ENCODE peak calls at places on chromosomes 13 and 19, in eight cellular contexts. J, I, Q, S, F, Z, N and A are unnamed samples.
A peak's percentile ranks its signal among the peaks of the same experiment; 100 is the strongest.

GRCh38 chr13:30872685-30873443 is 33.2 kb upstream of the MEDAG start:
- DNase-seq in J (peak; percentile 35), Z (no peak), N (peak; percentile 92), F (no peak), I (no peak), S (peak; percentile 93), Q (peak; percentile 37), A (peak; percentile 49)

GRCh38 chr19:34448191-34448590 is 20.0 kb downstream of the UBA2 start:
- DNase-seq in I (no peak), Q (no peak), N (no peak), J (no peak), Z (no peak), S (no peak), F (no peak), A (no peak)

GRCh38 chr19:30689474-30689873 is 317.3 kb downstream of the ZNF536 start:
- DNase-seq in N (no peak), S (no peak), I (no peak), Z (no peak), F (no peak), J (no peak), Q (peak; percentile 31), A (no peak)

GRCh38 chr19:18320865-18321728 is 1.8 kb downstream of the LSM4 start:
- DNase-seq in J (no peak), I (no peak), F (no peak), N (no peak), S (no peak), Z (no peak), Q (peak; percentile 58), A (no peak)

GRCh38 chr13:79492313-79492798 is 11.4 kb downstream of the NDFIP2 start:
- DNase-seq in F (no peak), J (peak; percentile 32), Z (no peak), S (peak; percentile 14), N (peak; percentile 19), I (peak; percentile 62), Q (no peak), A (no peak)

GRCh38 chr19:42401365-42402303 is 11.5 kb upstream of the CNFN start:
- DNase-seq in F (peak; percentile 58), Q (peak; percentile 88), Z (peak; percentile 64), J (peak; percentile 31), I (no peak), N (peak; percentile 75), S (peak; percentile 84), A (peak; percentile 75)

GRCh38 chr19:13963603-13964105 is 11.3 kb downstream of the DCAF15 start:
- DNase-seq in S (no peak), J (no peak), I (no peak), F (no peak), Q (no peak), N (no peak), Z (no peak), A (no peak)

GRCh38 chr13:101618440-101619187 is 166.1 kb downstream of the ITGBL1 start:
- DNase-seq in Z (no peak), S (no peak), N (no peak), Q (no peak), J (no peak), F (no peak), I (no peak), A (no peak)

GRCh38 chr13:30923423-30923822 is 9.0 kb upstream of the TEX26 start:
- DNase-seq in Z (no peak), I (no peak), F (no peak), J (peak; percentile 10), S (no peak), Q (no peak), N (no peak), A (no peak)

GRCh38 chr19:47284324-47284899 is 9.7 kb downstream of the INAFM1 start:
- DNase-seq in F (no peak), I (no peak), Z (no peak), J (peak; percentile 37), S (peak; percentile 80), Q (peak; percentile 69), N (peak; percentile 58), A (no peak)

GRCh38 chr19:33212773-33213172 is 12.9 kb downstream of the SLC7A10 start:
- DNase-seq in F (no peak), N (no peak), I (no peak), Q (no peak), J (no peak), Z (no peak), S (no peak), A (no peak)